ENCODE peak calls at places on chromosomes 13 and 19, in nine cellular contexts. M, X, S, H, U, W, L, J and A are unnamed samples.

GRCh38 chr19:29967623-29968022 is 25.6 kb downstream of the URI1 start:
- DNase-seq in M (no peak), X (no peak), S (no peak), H (no peak), U (no peak), W (no peak), L (no peak), J (no peak), A (peak; percentile 78)

GRCh38 chr13:98144501-98145350 is 1.8 kb downstream of the FARP1 start:
- DNase-seq in M (peak; percentile 49), X (peak; percentile 8), S (peak; percentile 34), H (peak; percentile 81), U (no peak), W (no peak), L (peak; percentile 62), J (peak; percentile 78), A (peak; percentile 79)

GRCh38 chr13:40064723-40065122 is 409.3 kb downstream of the COG6 start:
- DNase-seq in M (peak; percentile 45), X (no peak), S (no peak), H (no peak), U (no peak), W (no peak), L (peak; percentile 92), J (no peak), A (peak; percentile 94)

GRCh38 chr13:46951516-46951915 is 54.7 kb upstream of the HTR2A start:
- DNase-seq in M (no peak), X (peak; percentile 27), S (no peak), H (no peak), U (no peak), W (no peak), L (peak; percentile 94), J (no peak), A (peak; percentile 14)

GRCh38 chr13:31605076-31605858 is 134.1 kb upstream of the RXFP2 start:
- DNase-seq in M (peak; percentile 66), X (no peak), S (no peak), H (no peak), U (no peak), W (no peak), L (no peak), J (no peak), A (no peak)

GRCh38 chr19:10238172-10238783 is 7.1 kb upstream of the S1PR2 start:
- DNase-seq in M (peak; percentile 78), X (no peak), S (no peak), H (no peak), U (peak; percentile 56), W (no peak), L (peak; percentile 77), J (no peak), A (peak; percentile 83)

GRCh38 chr19:41548954-41549688 is 26.8 kb upstream of the CEACAM21 start:
- DNase-seq in M (no peak), X (no peak), S (no peak), H (peak; percentile 48), U (peak; percentile 95), W (peak; percentile 93), L (no peak), J (peak; percentile 55), A (no peak)

GRCh38 chr19:3097442-3097871 is 3.3 kb downstream of the GNA11 start:
- DNase-seq in M (no peak), X (no peak), S (no peak), H (no peak), U (no peak), W (no peak), L (no peak), J (no peak), A (peak; percentile 17)

GRCh38 chr13:110380359-110381028 is 73.4 kb downstream of the COL4A2 start:
- DNase-seq in M (no peak), X (no peak), S (no peak), H (no peak), U (no peak), W (no peak), L (peak; percentile 74), J (no peak), A (peak; percentile 77)

GRCh38 chr19:40274585-40275544 is 10.3 kb downstream of the AKT2 start:
- DNase-seq in M (peak; percentile 2), X (no peak), S (no peak), H (no peak), U (peak; percentile 47), W (no peak), L (no peak), J (no peak), A (no peak)

GRCh38 chr19:45152504-45153338 is 8.1 kb downstream of the NKPD1 start:
- DNase-seq in M (peak; percentile 45), X (no peak), S (peak; percentile 80), H (peak; percentile 85), U (no peak), W (no peak), L (no peak), J (peak; percentile 87), A (peak; percentile 65)

GRCh38 chr13:28031220-28031903 is 42.9 kb upstream of the URAD start:
- DNase-seq in M (no peak), X (no peak), S (no peak), H (no peak), U (no peak), W (no peak), L (no peak), J (no peak), A (no peak)

GRCh38 chr19:3152431-3152780 is 16.6 kb downstream of the GNA15 start:
- DNase-seq in M (no peak), X (no peak), S (no peak), H (no peak), U (no peak), W (no peak), L (no peak), J (no peak), A (no peak)

GRCh38 chr19:11612816-11613511 is 15.7 kb downstream of the ZNF627 start:
- DNase-seq in M (no peak), X (no peak), S (no peak), H (no peak), U (peak; percentile 20), W (no peak), L (no peak), J (peak; percentile 75), A (peak; percentile 38)

GRCh38 chr19:19342086-19343015 is 21.7 kb downstream of the MAU2 start:
- DNase-seq in M (peak; percentile 84), X (peak; percentile 26), S (peak; percentile 94), H (peak; percentile 83), U (peak; percentile 57), W (peak; percentile 66), L (peak; percentile 64), J (peak; percentile 89), A (peak; percentile 56)

GRCh38 chr13:114031631-114032030 is 57.8 kb upstream of the C13orf46 start:
- DNase-seq in M (no peak), X (no peak), S (no peak), H (no peak), U (no peak), W (no peak), L (no peak), J (no peak), A (peak; percentile 36)
- TF ChIP-seq EZH2phosphoT487 in M (no peak), X (no peak), S (no peak), H (no peak), U (no peak), W (no peak), L (no peak), J (no peak), A (no peak)

GRCh38 chr13:51105046-51105445 is 6.0 kb downstream of the C13orf42 start:
- DNase-seq in M (no peak), X (no peak), S (no peak), H (no peak), U (no peak), W (no peak), L (no peak), J (no peak), A (no peak)
- H3K4me1 ChIP-seq in M (no peaks in the 10 kb centered on the region), X (no peaks in the 10 kb centered on the region), S (peaks cover 2% of the 10 kb centered on the region), H (no peaks in the 10 kb centered on the region), U (no peaks in the 10 kb centered on the region), W (no peaks in the 10 kb centered on the region), L (no peaks in the 10 kb centered on the region), J (peaks cover 4% of the 10 kb centered on the region), A (no peaks in the 10 kb centered on the region)

DNA sequence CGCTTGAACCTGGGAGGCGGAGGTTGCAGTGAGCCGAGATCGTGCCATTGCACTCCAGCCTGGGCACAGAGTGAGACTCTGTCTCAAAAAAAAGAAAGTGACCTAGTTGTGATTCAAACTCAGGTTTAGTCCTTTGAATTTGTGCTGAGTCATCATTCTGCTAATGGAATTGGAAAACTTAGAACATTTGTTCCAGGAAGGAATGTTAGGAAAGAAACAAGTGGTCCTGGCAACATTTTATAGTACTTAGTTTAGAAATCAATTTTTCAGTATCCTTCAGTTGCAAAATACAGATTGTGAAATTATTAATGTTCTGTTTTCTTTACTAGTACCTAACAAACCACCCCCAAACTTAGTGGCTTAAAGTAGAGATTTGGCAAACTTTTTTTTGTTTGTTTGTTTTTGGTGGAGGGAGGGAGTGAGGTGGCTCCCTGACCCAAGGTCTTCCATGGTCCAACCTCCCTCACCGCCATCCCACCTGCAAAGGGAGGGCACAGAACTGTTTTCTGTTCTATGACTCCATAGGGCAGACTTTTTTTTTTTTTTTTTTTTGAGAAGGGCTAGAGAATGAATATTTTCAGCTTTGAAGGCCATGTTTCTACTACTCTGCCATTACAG is 9.2 kb upstream of the SULT2A1 start:
- DNase-seq in M (no peak), X (no peak), S (no peak), H (no peak), U (no peak), W (no peak), L (no peak), J (no peak), A (no peak)
- TF ChIP-seq EZH2phosphoT487 in M (no peak), X (no peak), S (no peak), H (no peak), U (no peak), W (no peak), L (no peak), J (no peak), A (no peak)

GRCh38 chr19:16359964-16360363 is 35.3 kb downstream of the KLF2 start:
- DNase-seq in M (no peak), X (no peak), S (no peak), H (no peak), U (no peak), W (no peak), L (no peak), J (no peak), A (no peak)

GRCh38 chr19:16359074-16359473 is 34.4 kb downstream of the KLF2 start:
- DNase-seq in M (no peak), X (no peak), S (no peak), H (no peak), U (no peak), W (no peak), L (no peak), J (no peak), A (no peak)

GRCh38 chr19:16361254-16361653 is 36.6 kb downstream of the KLF2 start:
- DNase-seq in M (no peak), X (no peak), S (no peak), H (no peak), U (no peak), W (no peak), L (no peak), J (no peak), A (peak; percentile 57)

GRCh38 chr19:16361926-16362325 is 37.3 kb downstream of the KLF2 start:
- DNase-seq in M (no peak), X (no peak), S (no peak), H (no peak), U (no peak), W (no peak), L (no peak), J (no peak), A (no peak)

DNA sequence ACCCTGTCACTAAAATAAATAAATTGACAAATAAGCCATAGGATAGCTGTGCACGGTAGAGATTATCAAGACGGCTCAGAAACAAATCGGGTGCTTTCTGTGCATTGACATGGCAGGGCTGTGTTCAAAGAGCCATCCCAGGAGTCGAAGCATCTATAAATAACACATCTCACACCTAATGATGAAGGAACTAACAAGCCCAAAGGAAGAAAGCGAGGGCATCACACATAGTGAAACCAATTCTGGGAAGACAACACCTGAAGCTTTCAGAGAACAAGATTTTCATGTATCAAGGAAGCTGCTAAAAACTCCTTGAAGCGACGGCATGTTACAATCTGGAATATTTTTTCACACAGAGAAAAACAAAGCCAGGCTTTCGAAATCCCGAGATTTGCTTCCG is 36.1 kb downstream of the KLF2 start:
- DNase-seq in M (no peak), X (no peak), S (no peak), H (no peak), U (no peak), W (no peak), L (no peak), J (no peak), A (no peak)
- H3K4me1 ChIP-seq in M (peaks cover 10% of the 10 kb centered on the region), X (peaks cover under 1% of the 10 kb centered on the region), S (no peaks in the 10 kb centered on the region), H (no peaks in the 10 kb centered on the region), U (peaks cover 5% of the 10 kb centered on the region), W (peaks cover 10% of the 10 kb centered on the region), L (no peaks in the 10 kb centered on the region), J (no peaks in the 10 kb centered on the region), A (no peaks in the 10 kb centered on the region)